ENCODE peak calls at places on chromosomes 12 and 14, in six cellular contexts. A is stomach, O is suprapubic skin, G is ovary, F is HCT116, R is prostate gland. Q is an unnamed sample.

GRCh38 chr14:76720382-76720813 is 40.9 kb upstream of the VASH1 start:
- DNase-seq in A (peak), O (no peak), G (peak), F (no peak), R (no peak), Q (peak)

GRCh38 chr14:32254952-32255679 is 52.0 kb upstream of the RNU6-8 start:
- DNase-seq in A (peak), O (no peak), G (peak), F (peak), R (peak), Q (peak)

GRCh38 chr14:51419685-51420084 is 179.6 kb downstream of the TMX1 start:
- DNase-seq in A (no peak), O (no peak), G (no peak), F (no peak), R (no peak), Q (no peak)

GRCh38 chr12:77214136-77214535 is 148.8 kb upstream of the E2F7 start:
- DNase-seq in A (no peak), O (no peak), G (no peak), F (no peak), R (no peak), Q (no peak)

GRCh38 chr14:92994942-92995341 is 72.0 kb downstream of the CHGA start:
- DNase-seq in A (no peak), O (no peak), G (no peak), F (no peak), R (no peak), Q (no peak)

GRCh38 chr12:110002691-110003515 is 3.7 kb downstream of the ANKRD13A start:
- DNase-seq in A (no peak), O (no peak), G (no peak), F (no peak), R (peak), Q (no peak)

GRCh38 chr12:131779027-131779426 is 49.2 kb upstream of the MMP17 start:
- DNase-seq in A (no peak), O (no peak), G (no peak), F (no peak), R (no peak), Q (no peak)

GRCh38 chr14:104001003-104001402 is 58.7 kb upstream of the RD3L start:
- DNase-seq in A (no peak), O (no peak), G (no peak), F (peak), R (no peak), Q (no peak)

GRCh38 chr12:88362439-88362838 is 217.8 kb downstream of the KITLG start:
- DNase-seq in A (no peak), O (no peak), G (no peak), F (no peak), R (no peak), Q (no peak)

DNA sequence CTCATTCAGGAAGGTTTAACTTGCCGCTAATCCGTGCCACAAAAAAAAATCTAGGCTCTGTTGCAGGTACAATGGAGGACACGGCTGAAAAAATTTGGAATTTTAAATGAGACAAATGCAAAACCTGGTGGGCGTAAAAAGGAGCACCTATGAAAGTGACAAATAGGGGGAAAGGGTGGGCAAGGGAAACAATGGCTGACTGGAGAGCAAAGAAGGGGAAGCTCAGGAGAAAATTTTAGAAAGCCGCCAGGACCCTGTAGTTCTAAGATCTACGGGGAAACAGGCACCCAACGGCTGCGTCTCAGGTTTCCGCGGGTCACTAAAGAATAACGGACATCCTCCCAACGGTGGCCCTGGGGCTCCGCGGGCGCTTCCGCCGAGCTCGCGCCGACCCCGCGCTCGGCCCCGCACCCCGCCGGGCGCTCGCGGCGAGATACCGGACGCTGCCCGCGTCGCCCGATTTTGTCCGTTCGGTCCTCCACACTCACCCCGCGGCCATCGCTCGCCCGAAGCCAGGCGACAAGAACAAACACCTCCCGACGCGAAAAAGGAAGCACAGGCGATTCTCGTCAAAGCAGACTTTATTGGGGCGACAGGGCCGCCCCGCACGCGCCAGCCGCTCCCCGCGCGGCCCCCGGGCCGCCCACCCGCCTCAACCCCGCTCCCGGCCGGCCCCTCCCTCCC is 1.1 kb upstream of the YY1 start:
- DNase-seq in A (peak), O (peak), G (no peak), F (no peak), R (peak), Q (peak)
- TF ChIP-seq POLR2A in A (no peak), O (no peak), G (no peak), F (no peak), R (no peak), Q (no peak)

GRCh38 chr12:76028649-76029277 is 2.8 kb downstream of the PHLDA1 start:
- DNase-seq in A (no peak), O (no peak), G (no peak), F (no peak), R (no peak), Q (no peak)

GRCh38 chr12:76031081-76031413 is 529 bp downstream of the PHLDA1 start:
- DNase-seq in A (no peak), O (peak), G (no peak), F (no peak), R (no peak), Q (no peak)

GRCh38 chr12:76031414-76032042 is at the start of gene PHLDA1:
- DNase-seq in A (peak), O (peak), G (peak), F (peak), R (peak), Q (peak)

GRCh38 chr12:76030378-76031080 is 1.0 kb downstream of the PHLDA1 start:
- DNase-seq in A (peak), O (peak), G (peak), F (no peak), R (peak), Q (no peak)

GRCh38 chr12:76029982-76030377 is 1.6 kb downstream of the PHLDA1 start:
- DNase-seq in A (no peak), O (no peak), G (peak), F (no peak), R (no peak), Q (no peak)
- TF ChIP-seq POLR2A in A (no peak), O (no peak), G (no peak), F (peak), R (peak), Q (no peak)

DNA sequence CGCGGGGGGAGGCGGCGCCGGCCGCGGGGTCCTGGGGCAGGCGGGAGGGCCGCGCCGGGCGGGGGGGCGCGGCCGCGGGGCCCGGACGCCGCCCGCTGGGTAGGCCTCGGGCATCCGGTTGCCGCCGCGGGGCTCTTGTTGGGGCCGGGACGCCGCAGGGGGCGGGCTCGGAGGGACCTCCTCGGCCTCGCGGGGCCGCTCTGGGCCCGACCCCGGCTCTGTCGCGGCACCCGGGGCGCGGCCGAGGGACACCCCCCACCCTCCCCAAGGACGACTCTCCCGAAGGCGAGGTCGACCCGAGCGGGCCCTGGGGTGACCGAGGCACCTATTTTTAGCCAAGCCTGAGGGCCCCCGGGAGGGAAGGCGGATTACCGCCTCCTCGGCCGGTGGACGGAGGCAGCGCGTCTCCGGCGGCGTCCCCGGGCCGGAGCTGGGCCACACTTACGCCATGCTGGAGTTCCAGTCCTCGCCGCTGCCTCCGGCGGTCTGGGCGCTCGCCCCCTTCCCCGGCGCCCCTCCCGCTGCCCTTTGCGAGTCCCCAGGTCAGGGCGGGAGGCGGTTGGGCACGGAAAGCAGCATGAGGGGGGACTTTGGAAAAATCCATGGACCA is 499 bp downstream of the KTN1 start:
- DNase-seq in A (peak), O (peak), G (peak), F (no peak), R (peak), Q (no peak)
- TF ChIP-seq POLR2A in A (no peak), O (no peak), G (no peak), F (no peak), R (no peak), Q (no peak)

GRCh38 chr12:70367268-70368141 is 1.4 kb downstream of the KCNMB4 start:
- DNase-seq in A (no peak), O (no peak), G (no peak), F (no peak), R (no peak), Q (no peak)

GRCh38 chr12:70364695-70365397 is 1.2 kb upstream of the KCNMB4 start:
- DNase-seq in A (no peak), O (no peak), G (no peak), F (no peak), R (no peak), Q (no peak)

GRCh38 chr12:70365398-70365647 is 767 bp upstream of the KCNMB4 start:
- DNase-seq in A (no peak), O (peak), G (no peak), F (no peak), R (no peak), Q (no peak)

GRCh38 chr12:70366581-70367267 is 634 bp downstream of the KCNMB4 start:
- DNase-seq in A (peak), O (peak), G (peak), F (peak), R (peak), Q (no peak)

DNA sequence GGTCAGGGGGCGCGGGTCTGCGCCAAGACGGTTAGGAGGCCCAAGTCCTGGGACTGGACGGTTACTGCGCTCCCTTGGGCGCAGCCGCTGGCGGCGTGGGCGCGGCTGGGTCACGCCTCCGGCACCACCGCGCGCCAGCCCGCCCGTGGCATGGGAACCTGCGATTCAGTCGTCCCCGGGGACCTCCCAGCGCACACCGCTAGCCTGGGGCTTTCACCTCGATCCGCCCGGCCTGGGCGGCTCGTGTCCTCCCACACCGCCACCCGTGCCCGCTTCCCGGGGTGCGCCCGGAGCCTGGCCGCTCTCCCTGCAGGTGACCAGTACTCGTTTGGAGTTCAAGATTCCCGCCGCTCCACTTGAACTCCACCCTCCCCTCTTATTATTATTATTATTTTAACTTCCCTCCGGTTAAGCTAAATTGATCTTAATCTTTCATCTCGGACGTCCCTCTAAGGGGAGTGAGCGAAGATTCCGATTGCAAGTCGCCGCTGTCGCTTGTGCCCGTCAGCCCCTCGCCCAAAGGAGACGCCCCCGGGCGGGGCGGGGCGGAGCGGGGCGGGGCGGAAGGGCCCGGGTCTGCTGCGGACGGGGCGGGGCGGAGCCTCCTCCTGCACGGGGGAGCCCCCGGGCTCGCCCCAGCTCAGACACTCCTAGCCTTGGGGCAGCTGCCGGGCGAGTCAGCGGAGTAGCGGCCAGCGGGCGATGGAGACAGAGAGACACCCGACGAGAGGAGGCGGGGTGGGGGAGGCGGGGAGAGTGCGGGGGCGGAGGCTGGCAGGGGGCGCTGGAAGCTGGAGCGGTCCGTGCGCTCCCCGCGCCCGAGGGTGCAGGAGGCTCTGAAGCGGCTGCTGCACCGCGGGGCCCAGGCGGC is at the start of gene KCNMB4:
- DNase-seq in A (peak), O (peak), G (peak), F (no peak), R (peak), Q (peak)
- TF ChIP-seq POLR2A in A (no peak), O (no peak), G (no peak), F (peak), R (no peak), Q (no peak)